ENCODE peak calls at places on chromosomes 1 and 21, in four cellular contexts. A is A549, D is endothelial cell of umbilical vein, Q is K562. O is an unnamed sample.

GRCh38 chr1:80633947-80634710 is 1166.6 kb upstream of the ADGRL2 start:
- DNase-seq in Q (no peak), D (no peak), A (no peak), O (peak)

GRCh38 chr1:1357871-1358432 is 403 bp downstream of the MXRA8 start:
- DNase-seq in A (no peak), D (no peak), Q (no peak), O (no peak)

GRCh38 chr1:227888404-227889046 is 59.2 kb downstream of the WNT9A start:
- DNase-seq in A (no peak), D (no peak), Q (no peak), O (no peak)

GRCh38 chr1:38718031-38718430 is 141.5 kb downstream of the RRAGC start:
- DNase-seq in Q (no peak), A (no peak), D (no peak), O (no peak)

GRCh38 chr1:22471078-22471477 is 19.4 kb downstream of the ZBTB40 start:
- DNase-seq in D (peak), Q (peak), A (no peak), O (no peak)

GRCh38 chr1:220873087-220873486 is 6.2 kb upstream of the HLX start:
- DNase-seq in A (no peak), D (no peak), Q (no peak), O (no peak)

GRCh38 chr1:55428944-55429931 is 214.1 kb upstream of the USP24 start:
- DNase-seq in A (peak), D (peak), Q (no peak), O (no peak)

GRCh38 chr1:81670286-81670685 is 130.4 kb upstream of the ADGRL2 start:
- DNase-seq in D (peak), Q (no peak), A (peak), O (no peak)

GRCh38 chr1:206935491-206936067 is 10.7 kb downstream of the PIGR start:
- DNase-seq in D (peak), Q (peak), A (peak), O (peak)

GRCh38 chr1:226806988-226807387 is 63.4 kb upstream of the PSEN2 start:
- DNase-seq in D (no peak), Q (no peak), A (no peak), O (no peak)

GRCh38 chr1:29540801-29541357 is 304.6 kb downstream of the PTPRU start:
- DNase-seq in A (no peak), Q (no peak), D (no peak), O (no peak)

GRCh38 chr1:21673277-21673780 is 4.2 kb upstream of the RAP1GAP start:
- DNase-seq in D (peak), A (no peak), Q (no peak), O (peak)

GRCh38 chr1:193190096-193190744 is 3.8 kb upstream of the B3GALT2 start:
- DNase-seq in A (peak), Q (no peak), D (peak), O (no peak)

GRCh38 chr21:24050233-24050632 is 1557.0 kb downstream of the MRPL39 start:
- DNase-seq in Q (no peak), D (no peak), A (no peak), O (no peak)

DNA sequence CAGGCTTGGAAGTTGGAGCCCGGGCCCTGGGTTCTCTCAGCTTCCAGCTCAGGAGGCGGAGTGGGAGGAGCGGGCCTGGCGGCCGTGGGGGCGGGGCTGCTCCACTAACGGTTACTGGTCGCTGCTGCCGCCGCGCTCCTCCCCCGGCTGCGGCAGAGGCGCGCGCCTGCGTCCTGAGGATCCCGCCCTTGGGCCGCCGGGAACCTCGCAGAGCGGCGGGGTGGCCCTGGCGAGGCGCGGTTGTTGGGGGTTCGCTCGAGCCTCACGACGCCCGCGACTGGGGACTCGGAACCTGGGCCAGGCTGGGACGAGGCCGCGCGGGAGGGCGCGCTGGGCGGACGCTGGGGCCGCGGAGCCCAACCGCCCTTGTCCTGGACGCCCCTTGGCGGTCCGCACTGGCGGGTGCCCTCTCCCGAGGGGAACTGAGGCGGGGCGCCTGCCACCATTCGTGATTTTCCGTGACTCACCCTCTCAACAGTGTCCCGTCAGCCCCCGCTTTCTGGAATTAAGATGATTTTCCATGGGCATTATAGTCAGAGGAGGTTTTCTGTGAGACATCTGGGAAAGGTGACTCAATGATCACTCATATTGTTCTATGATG is 34.1 kb downstream of the OR2G3 start:
- DNase-seq in Q (peak), D (no peak), A (no peak), O (no peak)
- TF ChIP-seq MYC in Q (no peak), D (no peak), A (no peak), O (no peak)

GRCh38 chr1:168507271-168507670 is 36.5 kb downstream of the XCL2 start:
- DNase-seq in Q (no peak), A (no peak), D (no peak), O (no peak)
- TF ChIP-seq MAX in Q (no peak), A (no peak), D (no peak), O (no peak)

GRCh38 chr1:154818911-154819310 is 51.2 kb downstream of the KCNN3 start:
- DNase-seq in D (no peak), A (no peak), Q (no peak), O (no peak)

GRCh38 chr1:154819628-154820590 is 50.2 kb downstream of the KCNN3 start:
- DNase-seq in Q (peak), A (peak), D (no peak), O (peak)

GRCh38 chr1:154820646-154821045 is 49.4 kb downstream of the KCNN3 start:
- DNase-seq in D (no peak), A (no peak), Q (no peak), O (no peak)

GRCh38 chr1:154822717-154823116 is 47.4 kb downstream of the KCNN3 start:
- DNase-seq in Q (no peak), D (no peak), A (no peak), O (no peak)

DNA sequence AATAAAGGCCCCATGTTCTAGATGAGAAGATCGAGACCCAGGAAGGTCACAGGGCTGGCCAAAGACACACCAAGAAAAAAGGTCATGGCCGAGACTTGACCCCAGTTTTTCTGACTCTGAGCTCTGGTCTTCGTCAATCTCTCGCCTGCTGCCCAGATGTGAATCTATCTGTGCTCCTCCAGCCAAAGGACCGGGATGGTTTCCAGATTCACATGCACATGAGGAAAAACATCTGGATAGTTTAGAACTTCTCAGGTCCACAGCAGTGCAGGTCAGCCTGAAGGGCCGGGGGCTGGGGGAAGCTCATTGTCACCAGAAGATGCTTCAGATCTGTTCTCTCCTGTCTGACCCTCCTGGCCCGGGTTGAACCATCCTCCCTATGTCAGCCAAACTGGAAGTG is 49.0 kb downstream of the KCNN3 start:
- DNase-seq in Q (no peak), D (no peak), A (no peak), O (no peak)
- TF ChIP-seq MYC in Q (no peak), D (no peak), A (no peak), O (no peak)

GRCh38 chr1:155206891-155207577 is 663 bp downstream of the THBS3 start:
- DNase-seq in A (peak), D (peak), Q (peak), O (peak)
- TF ChIP-seq MAX in A (peak), D (no peak), Q (no peak), O (no peak)

DNA sequence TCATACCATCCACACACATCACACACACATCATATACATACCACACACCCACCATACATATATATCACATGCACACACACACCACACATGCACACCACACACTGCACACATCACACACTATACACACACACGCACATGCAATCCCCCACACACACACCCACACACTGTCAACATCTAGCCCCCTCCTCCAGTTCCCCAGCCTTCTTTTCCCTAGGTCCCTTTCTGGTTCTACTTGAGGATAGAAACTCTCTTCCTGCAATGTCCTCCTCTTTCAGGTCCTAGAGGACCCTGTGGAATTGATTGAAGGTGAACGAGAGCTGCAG is 4.3 kb downstream of the CASQ1 start:
- DNase-seq in Q (no peak), A (no peak), D (no peak), O (no peak)
- TF ChIP-seq MYC in Q (no peak), A (no peak), D (no peak), O (no peak)

DNA sequence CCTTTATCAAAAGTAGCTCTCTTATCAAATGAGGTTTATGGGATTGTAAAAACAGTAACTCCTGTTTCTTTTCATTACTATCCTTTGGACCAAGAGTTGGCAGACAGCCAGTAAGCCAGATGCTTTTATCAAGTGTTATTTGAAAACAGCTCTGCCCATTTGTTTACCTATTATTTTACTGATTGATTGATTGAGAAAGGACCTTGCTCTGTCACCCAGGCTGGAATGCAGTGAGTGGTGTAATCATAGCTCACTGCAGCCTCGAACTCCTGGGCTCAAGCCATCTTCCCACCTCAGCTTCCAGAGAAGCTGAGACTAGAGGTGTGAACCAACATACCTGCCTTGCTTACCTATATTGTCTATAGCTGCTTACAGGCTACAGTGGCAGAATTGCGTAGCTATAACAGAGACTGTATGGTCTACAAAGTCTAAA is 3.6 kb downstream of the PRKAB2 start:
- DNase-seq in D (peak), A (no peak), Q (no peak), O (no peak)
- TF ChIP-seq MAX in D (no peak), A (no peak), Q (no peak), O (no peak)

GRCh38 chr1:10064416-10065343 is 31.9 kb downstream of the UBE4B start:
- DNase-seq in Q (no peak), D (peak), A (no peak), O (peak)
- TF ChIP-seq MYC in Q (no peak), D (no peak), A (no peak), O (no peak)

GRCh38 chr1:48524892-48525467 is 53.0 kb upstream of the SPATA6 start:
- DNase-seq in A (no peak), Q (no peak), D (no peak), O (no peak)

GRCh38 chr1:48523541-48523940 is 51.5 kb upstream of the SPATA6 start:
- DNase-seq in A (no peak), Q (no peak), D (no peak), O (no peak)

GRCh38 chr1:48530727-48531351 is 58.8 kb upstream of the SPATA6 start:
- DNase-seq in D (peak), Q (peak), A (peak), O (peak)

DNA sequence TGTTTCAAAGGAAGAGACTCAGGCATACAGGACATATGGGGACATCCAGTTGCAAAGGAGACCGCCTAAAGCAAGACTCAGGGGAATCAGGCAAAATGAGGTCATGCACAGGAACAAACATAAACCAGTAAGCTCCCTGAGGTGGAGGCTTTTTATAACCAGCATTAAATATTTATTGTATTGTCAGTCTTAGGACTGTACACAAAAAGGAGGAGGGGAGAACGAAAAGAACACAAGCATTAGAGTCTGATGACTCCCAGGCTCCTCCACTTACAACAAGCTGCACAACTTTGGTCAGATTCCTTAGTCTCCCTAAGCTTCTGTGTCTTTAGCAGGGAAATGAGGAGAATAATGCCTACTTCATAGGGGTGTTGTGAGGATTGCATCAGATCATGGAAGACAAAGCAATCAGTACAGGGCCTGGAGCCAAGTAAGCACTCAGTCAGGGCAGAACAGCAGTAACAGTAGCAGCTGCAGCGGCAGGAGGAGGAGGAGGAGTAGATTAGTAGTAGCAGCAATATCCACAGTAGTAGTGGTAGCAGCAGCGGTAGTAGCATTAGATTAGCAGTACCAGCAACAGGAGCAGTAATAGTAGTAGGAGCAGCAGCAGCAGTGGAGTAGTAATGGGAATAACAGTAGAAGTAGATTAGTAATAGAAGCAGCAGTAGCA is 54.2 kb upstream of the SPATA6 start:
- DNase-seq in D (no peak), Q (no peak), A (no peak), O (no peak)
- TF ChIP-seq MAX in D (no peak), Q (no peak), A (no peak), O (no peak)

GRCh38 chr1:109800291-109800690 is 36.6 kb upstream of the EPS8L3 start:
- DNase-seq in A (no peak), Q (no peak), D (no peak), O (no peak)
- TF ChIP-seq MYC in A (no peak), Q (no peak), D (no peak), O (no peak)

DNA sequence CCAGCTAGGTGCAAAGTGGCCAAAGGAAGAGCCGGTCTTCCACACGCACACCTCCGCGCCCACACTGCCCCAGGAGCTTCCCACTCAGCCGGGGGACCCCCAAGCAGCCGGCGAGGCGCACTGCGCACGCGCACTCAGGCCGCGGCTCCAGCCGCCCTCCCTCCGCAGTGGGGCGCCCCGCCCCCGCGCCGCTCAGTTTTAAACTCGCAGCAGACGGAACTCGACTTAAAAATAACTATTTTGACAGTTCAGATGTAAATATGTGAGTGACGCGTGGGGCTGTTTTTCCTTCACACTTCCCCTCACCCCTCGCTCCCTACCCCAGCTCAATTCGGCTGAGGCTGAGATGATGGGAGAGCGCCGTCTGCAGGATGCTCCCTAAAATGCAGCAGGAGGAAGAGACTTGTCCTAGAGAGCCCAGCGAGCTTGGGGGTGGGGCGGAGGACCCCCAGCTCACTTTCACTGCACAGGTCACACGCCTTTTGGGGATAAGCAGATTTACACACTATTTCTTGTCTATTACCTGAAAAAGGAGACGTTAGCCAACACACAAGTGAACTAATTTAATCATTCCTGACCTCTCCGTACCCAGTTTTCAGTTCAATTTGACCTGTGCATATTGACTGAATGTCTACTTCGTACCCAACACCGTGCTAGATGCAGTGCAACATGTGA is 8.9 kb upstream of the LEMD1 start:
- DNase-seq in A (peak), Q (peak), D (peak), O (peak)
- TF ChIP-seq MAX in A (peak), Q (no peak), D (no peak), O (no peak)

O was measured in NB4.